ENCODE peak calls at places on chromosomes 5 and 9, in ten cellular contexts. H is AG09309, N is neural crest cell, A is lower lobe of right lung, G is type B pancreatic cell, E is adrenal gland, J is tibial artery, R is GM12864, D is HCT116, X is BJ. F is an unnamed sample.

GRCh38 chr5:15799014-15799413 is 299.0 kb downstream of the FBXL7 start:
- DNase-seq in A (no peak), X (no peak), R (no peak), E (no peak), H (no peak), J (no peak), N (no peak), D (no peak), G (no peak), F (no peak)

GRCh38 chr5:79975422-79975821 is 15.6 kb downstream of the MTX3 start:
- DNase-seq in G (no peak), N (no peak), H (no peak), R (no peak), X (no peak), E (no peak), A (no peak), D (no peak), J (no peak), F (no peak)

GRCh38 chr5:142806769-142807377 is 36.7 kb downstream of the ARHGAP26 start:
- DNase-seq in G (no peak), H (no peak), R (no peak), A (no peak), X (no peak), J (no peak), N (no peak), D (no peak), E (no peak), F (no peak)

GRCh38 chr9:23663125-23663524 is 162.9 kb downstream of the ELAVL2 start:
- DNase-seq in E (no peak), J (no peak), A (no peak), N (no peak), R (no peak), H (no peak), D (no peak), G (no peak), X (no peak), F (no peak)

GRCh38 chr9:130530932-130531331 is 48.4 kb upstream of the FUBP3 start:
- DNase-seq in A (no peak), X (no peak), R (no peak), G (no peak), N (no peak), J (no peak), D (no peak), H (no peak), E (peak), F (no peak)

GRCh38 chr9:78357165-78357873 is 60.4 kb downstream of the PSAT1 start:
- DNase-seq in E (no peak), N (no peak), D (no peak), X (no peak), A (no peak), R (peak), H (no peak), G (no peak), J (no peak), F (no peak)

GRCh38 chr5:108983456-108984092 is 235.9 kb downstream of the FER start:
- DNase-seq in H (no peak), X (no peak), G (no peak), A (no peak), D (no peak), J (no peak), R (no peak), E (no peak), N (no peak), F (no peak)

GRCh38 chr9:26169684-26170083 is 491.4 kb upstream of the TUSC1 start:
- DNase-seq in E (no peak), A (no peak), H (no peak), N (no peak), G (no peak), D (no peak), X (no peak), J (no peak), R (no peak), F (no peak)

GRCh38 chr5:29720954-29721353 is 1472.5 kb upstream of the CDH6 start:
- DNase-seq in X (no peak), N (no peak), E (no peak), H (no peak), G (no peak), A (no peak), R (no peak), D (no peak), J (no peak), F (no peak)

GRCh38 chr5:128844354-128844923 is 120.8 kb upstream of the SLC27A6 start:
- DNase-seq in H (no peak), G (no peak), X (no peak), R (no peak), A (no peak), D (no peak), E (no peak), J (no peak), N (no peak), F (no peak)

GRCh38 chr9:19049872-19050636 is 827 bp downstream of the RRAGA start:
- DNase-seq in D (no peak), G (no peak), A (no peak), R (no peak), J (no peak), N (no peak), X (no peak), E (no peak), H (no peak), F (no peak)

GRCh38 chr9:100474082-100474949 is 1.4 kb downstream of the TMEFF1 start:
- DNase-seq in N (peak), A (no peak), E (no peak), G (peak), D (no peak), H (no peak), R (no peak), X (no peak), J (peak), F (no peak)

GRCh38 chr9:12720551-12720950 is 27.4 kb downstream of the TYRP1 start:
- DNase-seq in R (no peak), G (no peak), D (no peak), H (no peak), A (no peak), X (no peak), N (no peak), J (no peak), E (no peak), F (no peak)

GRCh38 chr5:14925326-14925725 is 53.7 kb upstream of the ANKH start:
- DNase-seq in N (no peak), D (no peak), R (no peak), X (no peak), A (no peak), J (no peak), H (no peak), G (no peak), E (no peak), F (no peak)

GRCh38 chr9:33818167-33818831 is 1.3 kb downstream of the UBE2R2 start:
- DNase-seq in N (no peak), A (no peak), G (no peak), D (no peak), R (no peak), E (no peak), X (no peak), J (peak), H (no peak), F (peak)

GRCh38 chr5:10167806-10168205 is 81.9 kb downstream of the ATPSCKMT start:
- DNase-seq in G (no peak), H (no peak), A (no peak), X (no peak), D (no peak), R (no peak), N (no peak), J (no peak), E (no peak), F (no peak)

GRCh38 chr5:67404261-67405100 is 207.9 kb upstream of the CD180 start:
- DNase-seq in G (no peak), H (no peak), R (no peak), X (no peak), D (no peak), A (no peak), N (no peak), E (no peak), J (no peak), F (no peak)

GRCh38 chr9:34384368-34385165 is 7.9 kb upstream of the MYORG start:
- DNase-seq in A (no peak), N (no peak), H (no peak), E (peak), R (no peak), D (no peak), X (no peak), J (no peak), G (peak), F (no peak)

GRCh38 chr5:128681096-128681495 is 143.1 kb upstream of the FBN2 start:
- DNase-seq in E (no peak), A (no peak), D (no peak), X (no peak), J (no peak), N (no peak), G (no peak), H (no peak), R (no peak), F (no peak)

GRCh38 chr9:116042321-116042720 is 111.3 kb upstream of the PAPPA start:
- DNase-seq in R (no peak), X (no peak), E (no peak), H (no peak), A (no peak), J (no peak), N (no peak), D (no peak), G (no peak), F (no peak)

GRCh38 chr9:113805753-113806152 is 70.4 kb upstream of the ZNF618 start:
- DNase-seq in R (no peak), J (no peak), A (no peak), E (no peak), N (no peak), H (no peak), G (peak), X (no peak), D (no peak), F (no peak)

GRCh38 chr9:114387678-114388431 is at the start of gene AKNA:
- DNase-seq in G (peak), R (peak), D (no peak), E (peak), X (no peak), N (peak), J (peak), H (no peak), A (peak), F (peak)

GRCh38 chr5:173964491-173964890 is 24.5 kb upstream of the C5orf47 start:
- DNase-seq in H (no peak), A (no peak), G (no peak), X (no peak), R (no peak), J (no peak), N (no peak), D (no peak), E (no peak), F (no peak)

GRCh38 chr5:169609716-169610115 is 26.1 kb downstream of the SPDL1 start:
- DNase-seq in J (no peak), N (no peak), R (no peak), X (no peak), A (no peak), H (no peak), E (no peak), D (no peak), G (no peak), F (no peak)

GRCh38 chr5:150305577-150305976 is 2.9 kb upstream of the ARSI start:
- DNase-seq in N (no peak), R (no peak), H (no peak), G (no peak), X (no peak), J (no peak), A (no peak), E (no peak), D (no peak), F (no peak)

GRCh38 chr5:138305797-138306196 is 25.8 kb downstream of the CDC25C start:
- DNase-seq in D (no peak), H (no peak), J (peak), X (no peak), A (no peak), E (peak), G (no peak), N (no peak), R (no peak), F (no peak)

GRCh38 chr5:81081461-81081835 is 121.3 kb downstream of the RASGRF2 start:
- DNase-seq in X (no peak), N (no peak), D (no peak), E (no peak), A (no peak), R (no peak), J (no peak), H (no peak), G (no peak), F (no peak)

GRCh38 chr5:131081371-131081770 is 83.7 kb downstream of the HINT1 start:
- DNase-seq in E (no peak), N (no peak), H (peak), G (no peak), R (no peak), A (no peak), J (no peak), D (no peak), X (no peak), F (no peak)

GRCh38 chr5:124744170-124744911 is 2.1 kb downstream of the ZNF608 start:
- DNase-seq in N (no peak), H (no peak), E (peak), G (peak), R (no peak), A (peak), X (no peak), J (peak), D (no peak), F (no peak)

GRCh38 chr9:117247271-117247670 is 167.6 kb downstream of the ASTN2 start:
- DNase-seq in D (no peak), H (no peak), X (no peak), N (no peak), J (no peak), G (no peak), A (no peak), E (no peak), R (no peak), F (peak)
- TF ChIP-seq CTCF in D (peak), H (no peak), X (peak), N (peak), J (peak), G (peak), A (no peak), E (peak), R (peak), F (peak)

GRCh38 chr9:128323786-128324185 is 1.1 kb downstream of the COQ4 start:
- DNase-seq in D (no peak), E (no peak), A (no peak), X (no peak), G (no peak), R (no peak), H (no peak), J (no peak), N (no peak), F (no peak)
- TF ChIP-seq CTCF in D (no peak), E (no peak), A (no peak), X (no peak), G (no peak), R (no peak), H (no peak), J (no peak), N (no peak), F (no peak)

GRCh38 chr5:44740655-44741054 is 68.1 kb upstream of the MRPS30 start:
- DNase-seq in E (no peak), N (no peak), G (no peak), X (no peak), J (no peak), A (no peak), H (no peak), R (no peak), D (no peak), F (no peak)
- TF ChIP-seq CTCF in E (no peak), N (no peak), G (no peak), X (no peak), J (no peak), A (no peak), H (no peak), R (no peak), D (no peak), F (no peak)

GRCh38 chr5:140603739-140604138 is 29.2 kb downstream of the CD14 start:
- DNase-seq in J (no peak), D (no peak), E (no peak), X (no peak), G (no peak), N (no peak), A (no peak), R (no peak), H (no peak), F (no peak)

GRCh38 chr5:140611020-140611521 is 21.9 kb downstream of the CD14 start:
- DNase-seq in X (no peak), R (no peak), H (no peak), N (no peak), J (no peak), D (no peak), E (no peak), A (no peak), G (no peak), F (no peak)

GRCh38 chr5:140605879-140606278 is 27.1 kb downstream of the CD14 start:
- DNase-seq in G (no peak), J (no peak), A (no peak), X (no peak), N (no peak), D (no peak), R (no peak), E (no peak), H (no peak), F (no peak)

GRCh38 chr5:140607031-140607430 is 25.9 kb downstream of the CD14 start:
- DNase-seq in A (no peak), R (no peak), G (no peak), N (no peak), H (no peak), E (no peak), D (no peak), J (no peak), X (no peak), F (no peak)

GRCh38 chr5:140608730-140609520 is 24.1 kb downstream of the CD14 start:
- DNase-seq in X (no peak), A (peak), D (no peak), H (no peak), R (no peak), J (peak), N (no peak), G (peak), E (peak), F (no peak)
- TF ChIP-seq CTCF in X (no peak), A (no peak), D (no peak), H (no peak), R (no peak), J (no peak), N (no peak), G (no peak), E (no peak), F (no peak)

DNA sequence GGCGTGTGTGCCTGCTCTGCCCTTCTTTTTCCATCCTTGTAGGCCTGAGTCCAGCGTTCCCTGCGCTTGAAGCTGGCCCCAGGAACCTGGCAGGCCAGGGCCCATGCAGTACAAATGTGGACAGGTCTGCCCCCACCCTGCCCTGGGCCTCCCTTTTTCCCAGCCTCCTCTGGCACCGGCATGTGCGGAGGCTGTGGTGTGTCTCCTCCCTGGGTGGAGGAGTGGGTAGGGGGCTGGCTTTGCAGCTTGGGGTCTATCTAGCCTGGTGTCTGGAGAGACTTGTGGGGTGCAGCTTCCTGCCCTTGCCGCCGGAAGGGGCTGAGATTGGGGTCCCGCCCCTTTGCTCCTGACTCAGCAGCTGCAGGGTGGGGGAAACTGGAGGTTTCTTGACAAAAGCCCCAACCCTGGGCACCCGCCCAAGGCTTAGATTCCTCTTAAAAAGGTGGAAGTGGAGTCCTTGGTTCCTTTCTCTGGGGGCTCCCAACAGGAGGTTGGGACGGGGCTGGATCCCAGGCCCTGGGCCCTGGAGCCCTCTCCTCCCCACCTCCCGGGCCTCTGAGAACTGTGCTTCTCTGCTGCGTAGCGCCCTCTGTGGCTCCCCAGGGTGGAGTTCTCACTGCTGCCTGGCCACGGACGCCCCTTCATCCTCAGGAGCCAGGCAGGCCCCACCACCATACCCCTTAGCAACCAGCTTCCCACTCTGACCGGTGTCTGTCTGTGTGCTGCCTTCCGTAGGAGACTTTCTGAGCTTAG is 18.0 kb downstream of the RXRA start:
- DNase-seq in E (peak), R (no peak), X (no peak), N (no peak), D (no peak), J (peak), G (no peak), A (peak), H (no peak), F (no peak)
- TF ChIP-seq CTCF in E (no peak), R (no peak), X (no peak), N (no peak), D (peak), J (no peak), G (no peak), A (no peak), H (no peak), F (no peak)

GRCh38 chr5:55188656-55189380 is 15.8 kb upstream of the CDC20B start:
- DNase-seq in D (no peak), A (no peak), J (no peak), H (no peak), N (no peak), R (no peak), E (no peak), X (no peak), G (no peak), F (no peak)

GRCh38 chr5:55191165-55191564 is 18.2 kb upstream of the CDC20B start:
- DNase-seq in N (no peak), R (no peak), A (no peak), X (no peak), J (no peak), D (no peak), G (no peak), H (no peak), E (no peak), F (no peak)

DNA sequence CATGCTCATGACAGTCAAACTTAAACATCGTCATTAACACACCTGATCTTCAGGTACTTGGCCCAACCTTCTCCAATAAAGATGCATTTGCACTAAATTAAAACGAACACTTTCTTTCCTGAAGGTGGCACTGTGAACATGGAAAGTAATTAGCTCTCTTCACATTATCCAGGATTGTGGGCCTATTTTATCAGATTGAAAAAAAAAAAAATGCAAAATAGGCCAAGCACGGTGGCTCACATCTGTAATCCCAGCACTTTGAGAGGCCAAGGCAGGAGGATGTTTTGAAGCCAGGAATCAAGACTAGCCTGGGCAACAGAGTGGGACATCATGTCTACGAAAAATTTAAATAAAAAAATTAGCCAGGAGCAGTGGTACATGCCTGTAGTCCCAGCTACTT is 14.4 kb upstream of the CDC20B start:
- DNase-seq in J (no peak), A (no peak), H (no peak), E (no peak), R (no peak), D (peak), X (no peak), G (no peak), N (no peak), F (no peak)
- TF ChIP-seq CTCF in J (no peak), A (no peak), H (peak), E (no peak), R (peak), D (peak), X (no peak), G (peak), N (peak), F (peak)

GRCh38 chr5:171549259-171549658 is 129.8 kb downstream of the FGF18 start:
- DNase-seq in N (no peak), D (no peak), G (no peak), A (no peak), X (no peak), J (no peak), E (no peak), H (no peak), R (no peak), F (no peak)
- TF ChIP-seq CTCF in N (no peak), D (no peak), G (no peak), A (no peak), X (no peak), J (no peak), E (no peak), H (no peak), R (no peak), F (no peak)